ENCODE peak calls at places on chromosomes 3 and 15, in ten cellular contexts. M is AG04450, N is endothelial cell of umbilical vein, B is iPS DF 6.9, L is heart left ventricle, S is MM.1S, T is esophagus muscularis mucosa, F is fibroblast of lung, X is psoas muscle, I is adrenal gland. E is an unnamed sample. For H3K9me3, the result is how much of the 10 kb centered on the place peaks cover.

GRCh38 chr3:126100688-126101301 is 16.9 kb upstream of the SLC41A3 start:
- DNase-seq in M (peak), L (peak), T (peak), B (no peak), X (peak), I (peak), N (peak), F (no peak), S (no peak), E (no peak)

GRCh38 chr15:69593488-69593887 is 140.9 kb downstream of the RPLP1 start:
- DNase-seq in T (no peak), F (no peak), L (no peak), X (no peak), M (no peak), I (no peak), B (no peak), N (no peak), S (no peak), E (no peak)

GRCh38 chr3:134606033-134607025 is 44.5 kb downstream of the KY start:
- DNase-seq in M (no peak), I (no peak), T (no peak), B (no peak), S (no peak), L (no peak), N (no peak), X (no peak), F (no peak), E (no peak)

GRCh38 chr15:58491499-58492202 is 59.9 kb downstream of the LIPC start:
- DNase-seq in B (no peak), S (no peak), L (no peak), I (no peak), T (no peak), N (no peak), X (no peak), M (no peak), F (no peak), E (no peak)

GRCh38 chr15:56919708-56920637 is 1.5 kb downstream of the TCF12 start:
- DNase-seq in F (peak), S (peak), T (no peak), B (no peak), N (peak), I (peak), X (peak), L (no peak), M (no peak), E (peak)

GRCh38 chr3:40044487-40044886 is 235.1 kb downstream of the MYRIP start:
- DNase-seq in L (no peak), I (no peak), M (no peak), T (no peak), N (no peak), B (no peak), X (no peak), F (no peak), S (no peak), E (no peak)

GRCh38 chr3:23490459-23490858 is 287.3 kb downstream of the UBE2E2 start:
- DNase-seq in T (no peak), S (no peak), F (peak), N (peak), X (no peak), M (peak), B (no peak), I (no peak), L (no peak), E (no peak)

GRCh38 chr15:88242586-88242985 is 14.0 kb downstream of the NTRK3 start:
- DNase-seq in T (no peak), X (no peak), M (no peak), F (no peak), L (no peak), I (no peak), B (no peak), S (no peak), N (no peak), E (no peak)

GRCh38 chr15:61084944-61085367 is 144.1 kb downstream of the RORA start:
- DNase-seq in T (no peak), I (no peak), N (no peak), X (no peak), S (no peak), F (no peak), L (no peak), M (no peak), B (peak), E (no peak)

GRCh38 chr15:101664303-101664913 is 12.2 kb upstream of the TM2D3 start:
- DNase-seq in B (no peak), M (no peak), F (peak), N (no peak), S (no peak), T (no peak), I (no peak), L (no peak), X (no peak), E (no peak)

GRCh38 chr15:52100807-52101206 is 11.8 kb downstream of the BCL2L10 start:
- DNase-seq in N (peak), X (peak), T (no peak), L (peak), F (peak), B (no peak), S (no peak), I (peak), M (peak), E (peak)

DNA sequence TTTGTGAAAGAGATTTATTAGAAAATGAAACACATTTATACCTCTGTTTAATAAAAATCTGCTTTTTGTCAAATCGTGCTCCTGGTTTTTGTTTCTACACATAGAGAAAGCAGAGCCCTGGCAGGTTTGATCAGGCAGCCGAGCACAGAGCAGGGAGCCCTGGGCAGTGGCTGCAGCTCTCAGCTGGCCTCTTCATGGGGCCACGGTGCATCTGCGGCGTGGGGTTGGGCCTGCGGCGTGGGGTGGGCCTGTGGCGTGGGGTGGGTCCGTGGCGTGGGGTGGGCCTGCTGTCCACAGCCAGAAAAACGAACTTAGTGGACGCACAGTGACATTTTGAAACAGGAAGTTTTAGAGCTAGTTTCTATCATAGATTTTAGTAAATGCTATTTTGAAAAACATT is 10.6 kb downstream of the GOLGA6L2 start:
- DNase-seq in L (no peak), N (no peak), F (no peak), X (no peak), B (no peak), S (peak), M (no peak), I (no peak), T (peak), E (no peak)
- H3K9me3 ChIP-seq in L (under half), N (under half), F (under half), X (under half), B (under half), S (under half), M (under half), I (under half), T (under half), E (under half)

DNA sequence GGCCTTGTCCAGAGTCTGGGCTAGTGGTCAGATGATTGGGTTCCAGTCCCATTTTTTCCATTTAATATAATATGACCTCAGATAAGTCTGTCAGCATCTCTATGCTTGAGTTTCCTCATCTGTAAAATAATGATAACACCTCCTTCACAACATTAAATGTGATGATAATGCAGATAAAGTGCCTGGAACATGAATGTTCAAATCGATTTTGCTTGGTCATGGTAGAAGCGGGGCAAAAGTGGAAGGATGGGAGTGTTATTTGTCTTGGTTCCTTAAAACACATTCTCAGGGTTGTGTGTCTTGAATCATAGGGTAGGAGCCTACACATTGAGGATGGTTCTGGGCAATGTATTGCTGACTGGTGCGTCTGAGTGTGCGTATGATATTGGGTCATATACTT is 16.9 kb downstream of the ARIH2 start:
- DNase-seq in I (no peak), F (no peak), X (no peak), N (no peak), S (no peak), T (no peak), M (no peak), B (no peak), L (no peak), E (no peak)
- H3K27ac ChIP-seq in I (no peak), F (no peak), X (peak), N (no peak), S (no peak), T (no peak), M (no peak), B (no peak), L (peak), E (no peak)

GRCh38 chr3:21390856-21391255 is 360.2 kb downstream of the ZNF385D start:
- DNase-seq in S (no peak), L (no peak), M (no peak), T (no peak), X (no peak), F (no peak), I (no peak), B (no peak), N (no peak), E (no peak)

GRCh38 chr3:21390136-21390535 is 360.9 kb downstream of the ZNF385D start:
- DNase-seq in B (no peak), F (no peak), S (no peak), M (no peak), T (no peak), I (no peak), L (no peak), N (no peak), X (no peak), E (no peak)

GRCh38 chr3:21392521-21392920 is 358.5 kb downstream of the ZNF385D start:
- DNase-seq in I (no peak), F (no peak), T (no peak), L (no peak), S (no peak), N (no peak), X (no peak), M (no peak), B (no peak), E (no peak)

GRCh38 chr3:21398461-21398860 is 352.5 kb downstream of the ZNF385D start:
- DNase-seq in T (no peak), M (no peak), I (no peak), N (no peak), L (no peak), S (no peak), F (no peak), B (no peak), X (no peak), E (no peak)

DNA sequence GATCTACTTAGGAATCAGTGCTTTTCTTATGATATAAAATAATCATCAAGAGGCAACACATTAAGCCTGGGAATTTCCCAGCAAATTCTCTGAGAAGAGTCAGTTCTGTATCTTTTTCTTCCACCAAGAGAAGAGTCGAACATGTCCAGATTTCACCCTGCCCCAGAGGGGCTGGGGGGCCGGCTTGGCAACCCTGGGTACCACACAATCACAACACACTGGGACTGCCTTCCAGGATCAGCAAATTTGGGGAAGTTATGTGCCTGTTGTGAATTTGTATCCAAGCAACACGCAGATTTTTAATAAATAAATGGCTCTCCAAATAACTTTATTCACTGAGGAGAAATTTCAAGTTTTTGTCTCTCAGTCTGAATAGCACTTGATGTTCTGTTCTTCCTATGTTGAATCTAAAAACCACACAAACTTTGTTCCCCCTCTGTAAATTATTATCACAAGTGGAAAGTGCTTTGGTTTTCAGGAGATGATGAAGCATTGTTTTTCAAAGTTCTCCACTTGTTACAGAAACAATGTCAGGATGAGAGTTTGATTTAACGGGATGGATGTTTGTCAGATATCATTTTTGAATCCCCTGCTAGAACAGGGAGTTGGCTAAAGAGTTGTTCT is 357.2 kb downstream of the ZNF385D start:
- DNase-seq in S (no peak), B (no peak), L (no peak), T (no peak), F (no peak), I (no peak), M (no peak), N (no peak), X (no peak), E (no peak)
- H3K9me3 ChIP-seq in S (under half), B (under half), L (under half), T (under half), F (under half), I (under half), M (under half), N (under half), X (under half), E (under half)

DNA sequence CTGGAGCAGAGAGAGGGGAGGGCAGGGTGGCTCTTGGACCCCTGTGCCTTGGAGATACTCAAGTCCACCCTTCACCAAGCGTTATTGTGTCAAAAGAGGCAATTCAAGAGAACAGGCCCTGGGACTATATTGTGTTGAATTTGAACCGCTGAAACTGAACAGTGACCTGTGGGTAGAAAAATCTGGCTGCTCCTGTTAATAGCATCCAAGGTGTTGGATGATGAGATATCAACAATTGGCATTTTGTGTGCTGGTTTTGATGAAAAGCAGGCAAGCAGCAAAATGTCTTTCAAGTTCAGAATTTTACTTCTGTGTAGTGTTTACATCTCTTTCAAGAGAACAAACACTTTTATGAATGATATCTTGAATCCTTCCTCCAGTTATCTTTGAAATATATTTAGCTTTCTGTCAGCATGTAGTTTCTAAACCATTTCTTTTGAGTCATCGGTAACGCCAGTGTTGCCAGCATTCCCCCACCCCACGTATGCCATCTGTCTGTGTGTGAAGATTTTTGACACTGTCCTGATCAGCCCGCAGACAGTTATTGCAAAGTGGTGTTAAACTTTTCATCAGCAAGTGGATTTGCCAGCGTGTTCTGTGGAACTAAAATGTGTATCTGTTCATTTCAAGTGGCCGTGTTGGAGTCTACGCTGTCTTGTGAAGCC is 34.8 kb downstream of the PDHB start:
- DNase-seq in X (no peak), M (no peak), S (no peak), F (no peak), L (no peak), B (no peak), N (no peak), T (no peak), I (no peak), E (no peak)
- H3K27ac ChIP-seq in X (no peak), M (no peak), S (no peak), F (no peak), L (peak), B (no peak), N (no peak), T (no peak), I (no peak), E (no peak)